ENCODE peak calls at places on chromosomes 11 and 22, in six cellular contexts. I, D, J, B, Z and R are unnamed samples.

GRCh38 chr22:31730344-31730711 is 19.6 kb downstream of the PRR14L start:
- DNase-seq in I (no peak), D (no peak), J (no peak), B (no peak), Z (no peak), R (no peak)

GRCh38 chr11:65400295-65401072 is 14.0 kb downstream of the FRMD8 start:
- DNase-seq in I (no peak), D (no peak), J (no peak), B (no peak), Z (no peak), R (no peak)

GRCh38 chr11:66115638-66116410 is 45.8 kb downstream of the PACS1 start:
- DNase-seq in I (peak; percentile 92), D (no peak), J (peak; percentile 55), B (no peak), Z (peak; percentile 46), R (no peak)

GRCh38 chr22:17781319-17782031 is 7.2 kb upstream of the BID start:
- DNase-seq in I (peak; percentile 60), D (peak; percentile 68), J (peak; percentile 15), B (peak; percentile 35), Z (peak; percentile 78), R (peak; percentile 73)

GRCh38 chr11:31821779-31822574 is 10.9 kb upstream of the PAX6 start:
- DNase-seq in I (no peak), D (no peak), J (no peak), B (no peak), Z (no peak), R (no peak)

GRCh38 chr11:18063131-18063530 is 17.1 kb upstream of the TPH1 start:
- DNase-seq in I (no peak), D (no peak), J (no peak), B (no peak), Z (no peak), R (no peak)

GRCh38 chr11:117583063-117583801 is 213.8 kb downstream of the DSCAML1 start:
- DNase-seq in I (no peak), D (no peak), J (no peak), B (no peak), Z (no peak), R (no peak)

GRCh38 chr11:83521647-83522596 is 235.8 kb upstream of the CCDC90B start:
- DNase-seq in I (no peak), D (no peak), J (no peak), B (peak; percentile 2), Z (peak; percentile 15), R (peak; percentile 47)

GRCh38 chr11:8068605-8069221 is 12.3 kb upstream of the TUB start:
- DNase-seq in I (no peak), D (peak; percentile 27), J (peak; percentile 56), B (peak; percentile 24), Z (peak; percentile 47), R (no peak)

GRCh38 chr11:59918987-59919589 is 19.1 kb upstream of the OOSP1 start:
- DNase-seq in I (no peak), D (peak; percentile 15), J (peak; percentile 72), B (peak; percentile 74), Z (peak; percentile 18), R (peak; percentile 56)

GRCh38 chr22:35663371-35663770 is 15.1 kb downstream of the APOL6 start:
- DNase-seq in I (no peak), D (no peak), J (no peak), B (no peak), Z (no peak), R (no peak)

GRCh38 chr22:38228873-38229740 is 27.3 kb downstream of the MAFF start:
- DNase-seq in I (no peak), D (peak; percentile 42), J (peak; percentile 89), B (no peak), Z (peak; percentile 54), R (no peak)

GRCh38 chr22:38120359-38121110 is 10.1 kb upstream of the BAIAP2L2 start:
- DNase-seq in I (no peak), D (no peak), J (no peak), B (no peak), Z (no peak), R (no peak)

GRCh38 chr22:28541137-28541536 is 138.5 kb downstream of the TTC28 start:
- DNase-seq in I (no peak), D (no peak), J (no peak), B (no peak), Z (no peak), R (no peak)

GRCh38 chr22:21446128-21446826 is 20.9 kb upstream of the TMEM191C start:
- DNase-seq in I (no peak), D (no peak), J (no peak), B (no peak), Z (no peak), R (no peak)

GRCh38 chr22:21448627-21449416 is 18.4 kb upstream of the TMEM191C start:
- DNase-seq in I (no peak), D (no peak), J (no peak), B (peak; percentile 55), Z (no peak), R (no peak)

GRCh38 chr22:21446827-21447690 is 20.1 kb upstream of the TMEM191C start:
- DNase-seq in I (no peak), D (no peak), J (no peak), B (no peak), Z (no peak), R (no peak)

GRCh38 chr22:21449531-21450319 is 17.5 kb upstream of the TMEM191C start:
- DNase-seq in I (no peak), D (no peak), J (no peak), B (no peak), Z (no peak), R (no peak)

GRCh38 chr22:21447694-21448402 is 19.3 kb upstream of the TMEM191C start:
- DNase-seq in I (no peak), D (no peak), J (no peak), B (peak; percentile 76), Z (no peak), R (peak; percentile 45)
- TF ChIP-seq MYC in I (no peak), D (no peak), J (no peak), B (no peak), Z (no peak), R (no peak)

GRCh38 chr11:103926990-103927389 is 109.5 kb upstream of the DDI1 start:
- DNase-seq in I (no peak), D (no peak), J (no peak), B (no peak), Z (no peak), R (no peak)

GRCh38 chr11:103929168-103929903 is 107.1 kb upstream of the DDI1 start:
- DNase-seq in I (peak; percentile 82), D (no peak), J (no peak), B (no peak), Z (no peak), R (no peak)

GRCh38 chr11:103927535-103927934 is 108.9 kb upstream of the DDI1 start:
- DNase-seq in I (no peak), D (no peak), J (no peak), B (no peak), Z (no peak), R (peak; percentile 13)

GRCh38 chr11:103924166-103925013 is 112.0 kb upstream of the DDI1 start:
- DNase-seq in I (no peak), D (no peak), J (no peak), B (no peak), Z (no peak), R (no peak)

DNA sequence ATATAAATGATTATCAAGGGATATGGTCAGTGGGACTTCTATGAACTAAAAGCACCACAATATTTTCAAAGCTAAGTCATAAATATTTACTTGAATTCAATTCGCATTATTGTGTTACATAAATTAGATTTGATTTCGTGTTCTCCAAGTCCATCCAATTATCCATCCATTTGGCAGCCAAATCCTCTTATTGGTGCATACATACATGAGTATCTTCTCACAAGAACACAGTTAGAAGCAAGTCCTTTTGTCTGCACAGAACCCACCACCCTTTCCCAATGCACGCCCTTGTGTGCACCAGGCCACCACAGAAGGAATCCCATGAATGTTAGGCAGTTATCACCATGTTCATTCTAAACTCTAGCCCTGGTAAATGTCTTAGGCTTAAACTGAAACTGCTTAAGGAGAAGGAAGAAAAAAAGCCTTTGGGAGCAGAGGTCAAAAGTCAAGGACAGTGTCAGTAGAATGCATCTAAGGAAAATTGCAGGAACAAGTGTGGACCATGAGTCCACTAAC is 108.3 kb upstream of the DDI1 start:
- DNase-seq in I (no peak), D (no peak), J (no peak), B (no peak), Z (no peak), R (no peak)
- TF ChIP-seq MAX in I (no peak), D (no peak), J (no peak), B (no peak), Z (no peak), R (no peak)

DNA sequence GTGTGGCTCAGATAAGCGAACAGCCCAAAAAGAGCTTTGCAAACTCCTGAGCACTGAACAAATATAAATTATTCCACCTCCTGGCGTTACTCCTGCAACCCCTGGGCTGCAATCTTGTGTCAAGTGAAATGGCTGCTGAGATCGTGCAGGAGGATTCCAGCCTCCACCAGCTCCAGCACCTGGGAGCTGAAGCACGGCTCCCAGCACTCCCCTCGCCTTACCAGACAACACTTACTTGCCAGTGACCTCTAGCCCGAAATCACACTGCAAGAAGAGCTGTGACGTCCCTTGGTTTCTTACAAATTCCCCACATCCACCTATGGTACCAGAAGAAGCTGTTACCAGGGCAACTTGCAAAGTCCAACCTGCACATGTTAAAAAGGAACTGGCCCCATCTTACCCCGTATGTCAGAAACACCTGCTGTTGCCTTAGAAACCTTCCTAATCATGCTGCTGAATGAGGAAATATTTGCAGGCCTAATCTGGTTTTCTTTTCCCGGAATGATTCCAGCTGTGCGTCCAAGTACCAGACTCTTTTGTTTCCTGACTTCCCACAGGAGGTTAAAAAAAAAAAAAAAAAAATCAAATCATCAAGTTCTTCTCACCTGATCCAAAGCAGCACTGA is 13.1 kb downstream of the VPS37C start:
- DNase-seq in I (no peak), D (no peak), J (no peak), B (no peak), Z (no peak), R (no peak)
- TF ChIP-seq MYC in I (no peak), D (no peak), J (no peak), B (no peak), Z (no peak), R (no peak)

GRCh38 chr11:92865352-92865751 is 104.1 kb upstream of the MTNR1B start:
- DNase-seq in I (no peak), D (no peak), J (no peak), B (no peak), Z (no peak), R (no peak)
- TF ChIP-seq MAX in I (no peak), D (no peak), J (no peak), B (no peak), Z (no peak), R (no peak)